ENCODE peak calls at places on chromosomes 1 and 21, in nine cellular contexts. One of them, this sample, is unnamed.

GRCh38 chr1:30229557-30229956 is 493.8 kb downstream of the MATN1 start:
- DNase-seq in substantia nigra: no peak
- DNase-seq in mesendoderm: no peak
- DNase-seq in Peyer's patch: no peak
- DNase-seq in lower lobe of right lung: no peak
- DNase-seq in OCI-LY7: no peak
- DNase-seq in GM23248: no peak
- DNase-seq in right cardiac atrium: no peak
- DNase-seq in thoracic aorta: no peak
- DNase-seq in this sample: no peak

GRCh38 chr1:51671527-51672325 is 54.8 kb downstream of the OSBPL9 start:
- DNase-seq in substantia nigra: no peak
- DNase-seq in OCI-LY7: no peak
- DNase-seq in thoracic aorta: no peak
- DNase-seq in lower lobe of right lung: no peak
- DNase-seq in GM23248: peak; percentile 36
- DNase-seq in right cardiac atrium: no peak
- DNase-seq in mesendoderm: peak; percentile 46
- DNase-seq in Peyer's patch: no peak
- DNase-seq in this sample: no peak

GRCh38 chr21:33994373-33994772 is 78.8 kb upstream of the ATP5PO start:
- DNase-seq in Peyer's patch: no peak
- DNase-seq in GM23248: no peak
- DNase-seq in right cardiac atrium: no peak
- DNase-seq in substantia nigra: no peak
- DNase-seq in lower lobe of right lung: no peak
- DNase-seq in OCI-LY7: no peak
- DNase-seq in thoracic aorta: no peak
- DNase-seq in mesendoderm: no peak
- DNase-seq in this sample: no peak

GRCh38 chr1:154962238-154962678 is 676 bp upstream of the PYGO2 start:
- DNase-seq in thoracic aorta: no peak
- DNase-seq in OCI-LY7: peak; percentile 65
- DNase-seq in substantia nigra: no peak
- DNase-seq in mesendoderm: peak; percentile 60
- DNase-seq in GM23248: peak; percentile 53
- DNase-seq in Peyer's patch: peak; percentile 71
- DNase-seq in right cardiac atrium: peak; percentile 72
- DNase-seq in lower lobe of right lung: peak; percentile 65
- DNase-seq in this sample: peak; percentile 60

GRCh38 chr1:72670902-72671301 is 388.6 kb upstream of the NEGR1 start:
- DNase-seq in Peyer's patch: no peak
- DNase-seq in GM23248: no peak
- DNase-seq in mesendoderm: peak; percentile 32
- DNase-seq in substantia nigra: no peak
- DNase-seq in right cardiac atrium: no peak
- DNase-seq in thoracic aorta: no peak
- DNase-seq in lower lobe of right lung: no peak
- DNase-seq in OCI-LY7: no peak
- DNase-seq in this sample: no peak

GRCh38 chr1:54407957-54408700 is 1.9 kb upstream of the SSBP3 start:
- DNase-seq in OCI-LY7: no peak
- DNase-seq in thoracic aorta: no peak
- DNase-seq in mesendoderm: peak; percentile 88
- DNase-seq in lower lobe of right lung: no peak
- DNase-seq in substantia nigra: no peak
- DNase-seq in right cardiac atrium: no peak
- DNase-seq in GM23248: peak; percentile 93
- DNase-seq in Peyer's patch: peak; percentile 55
- DNase-seq in this sample: peak; percentile 2

GRCh38 chr1:2468041-2468472 is 8.0 kb upstream of the PLCH2 start:
- DNase-seq in Peyer's patch: no peak
- DNase-seq in substantia nigra: no peak
- DNase-seq in lower lobe of right lung: no peak
- DNase-seq in thoracic aorta: no peak
- DNase-seq in mesendoderm: peak; percentile 65
- DNase-seq in GM23248: peak; percentile 51
- DNase-seq in right cardiac atrium: peak; percentile 78
- DNase-seq in OCI-LY7: peak; percentile 33
- DNase-seq in this sample: no peak

GRCh38 chr1:229342305-229342901 is 444 bp downstream of the CCSAP start:
- DNase-seq in right cardiac atrium: peak; percentile 94
- DNase-seq in mesendoderm: peak; percentile 83
- DNase-seq in Peyer's patch: peak; percentile 95
- DNase-seq in OCI-LY7: peak; percentile 90
- DNase-seq in substantia nigra: peak; percentile 91
- DNase-seq in thoracic aorta: peak; percentile 27
- DNase-seq in lower lobe of right lung: peak; percentile 92
- DNase-seq in GM23248: peak; percentile 87
- DNase-seq in this sample: peak; percentile 89

GRCh38 chr1:41678141-41678878 is 193.8 kb upstream of the EDN2 start:
- DNase-seq in Peyer's patch: peak; percentile 52
- DNase-seq in thoracic aorta: no peak
- DNase-seq in substantia nigra: no peak
- DNase-seq in lower lobe of right lung: no peak
- DNase-seq in GM23248: peak; percentile 63
- DNase-seq in right cardiac atrium: peak; percentile 89
- DNase-seq in mesendoderm: peak; percentile 29
- DNase-seq in OCI-LY7: no peak
- DNase-seq in this sample: no peak

GRCh38 chr21:41029573-41029972 is 138.4 kb upstream of the BACE2 start:
- DNase-seq in thoracic aorta: no peak
- DNase-seq in Peyer's patch: no peak
- DNase-seq in mesendoderm: no peak
- DNase-seq in right cardiac atrium: no peak
- DNase-seq in GM23248: no peak
- DNase-seq in lower lobe of right lung: no peak
- DNase-seq in substantia nigra: no peak
- DNase-seq in OCI-LY7: no peak
- DNase-seq in this sample: no peak

GRCh38 chr1:38558476-38559179 is 300.9 kb downstream of the RRAGC start:
- DNase-seq in thoracic aorta: no peak
- DNase-seq in substantia nigra: no peak
- DNase-seq in mesendoderm: peak; percentile 82
- DNase-seq in OCI-LY7: no peak
- DNase-seq in right cardiac atrium: no peak
- DNase-seq in lower lobe of right lung: no peak
- DNase-seq in GM23248: no peak
- DNase-seq in Peyer's patch: peak; percentile 48
- DNase-seq in this sample: no peak

GRCh38 chr1:229434005-229434640 is at the start of gene ACTA1:
- DNase-seq in mesendoderm: peak; percentile 87
- DNase-seq in right cardiac atrium: no peak
- DNase-seq in GM23248: no peak
- DNase-seq in OCI-LY7: no peak
- DNase-seq in thoracic aorta: no peak
- DNase-seq in substantia nigra: no peak
- DNase-seq in lower lobe of right lung: no peak
- DNase-seq in Peyer's patch: no peak
- DNase-seq in this sample: no peak

GRCh38 chr1:150005606-150006005 is 4.9 kb downstream of the OTUD7B start:
- DNase-seq in mesendoderm: no peak
- DNase-seq in thoracic aorta: no peak
- DNase-seq in substantia nigra: no peak
- DNase-seq in OCI-LY7: no peak
- DNase-seq in lower lobe of right lung: no peak
- DNase-seq in right cardiac atrium: no peak
- DNase-seq in Peyer's patch: no peak
- DNase-seq in GM23248: no peak
- DNase-seq in this sample: no peak

GRCh38 chr1:86380257-86380861 is 15.8 kb downstream of the ODF2L start:
- DNase-seq in right cardiac atrium: no peak
- DNase-seq in mesendoderm: peak; percentile 70
- DNase-seq in thoracic aorta: no peak
- DNase-seq in substantia nigra: no peak
- DNase-seq in Peyer's patch: no peak
- DNase-seq in OCI-LY7: peak; percentile 69
- DNase-seq in lower lobe of right lung: no peak
- DNase-seq in GM23248: peak; percentile 75
- DNase-seq in this sample: no peak

GRCh38 chr1:51255331-51255730 is 19.3 kb downstream of the RNF11 start:
- DNase-seq in lower lobe of right lung: no peak
- DNase-seq in Peyer's patch: no peak
- DNase-seq in OCI-LY7: no peak
- DNase-seq in right cardiac atrium: no peak
- DNase-seq in thoracic aorta: no peak
- DNase-seq in GM23248: no peak
- DNase-seq in mesendoderm: no peak
- DNase-seq in substantia nigra: no peak
- DNase-seq in this sample: no peak

GRCh38 chr1:113747376-113747775 is 11.9 kb downstream of the PHTF1 start:
- DNase-seq in right cardiac atrium: no peak
- DNase-seq in Peyer's patch: no peak
- DNase-seq in OCI-LY7: no peak
- DNase-seq in lower lobe of right lung: no peak
- DNase-seq in substantia nigra: no peak
- DNase-seq in GM23248: peak; percentile 72
- DNase-seq in thoracic aorta: no peak
- DNase-seq in mesendoderm: no peak
- DNase-seq in this sample: no peak
- H3K27ac ChIP-seq in right cardiac atrium: no peak overlapping the region
- H3K27ac ChIP-seq in Peyer's patch: no peak overlapping the region
- H3K27ac ChIP-seq in OCI-LY7: no peak overlapping the region
- H3K27ac ChIP-seq in lower lobe of right lung: no peak overlapping the region
- H3K27ac ChIP-seq in substantia nigra: no peak overlapping the region
- H3K27ac ChIP-seq in GM23248: peak overlapping the region; percentile 62
- H3K27ac ChIP-seq in thoracic aorta: no peak overlapping the region
- H3K27ac ChIP-seq in mesendoderm: no peak overlapping the region
- H3K27ac ChIP-seq in this sample: no peak overlapping the region

GRCh38 chr1:158150512-158150911 is 30.2 kb upstream of the CD1D start:
- DNase-seq in GM23248: no peak
- DNase-seq in Peyer's patch: no peak
- DNase-seq in right cardiac atrium: no peak
- DNase-seq in substantia nigra: no peak
- DNase-seq in thoracic aorta: no peak
- DNase-seq in mesendoderm: no peak
- DNase-seq in OCI-LY7: peak; percentile 18
- DNase-seq in lower lobe of right lung: no peak
- DNase-seq in this sample: no peak
- H3K27ac ChIP-seq in GM23248: no peak overlapping the region
- H3K27ac ChIP-seq in Peyer's patch: peak overlapping the region; percentile 71
- H3K27ac ChIP-seq in right cardiac atrium: no peak overlapping the region
- H3K27ac ChIP-seq in substantia nigra: no peak overlapping the region
- H3K27ac ChIP-seq in thoracic aorta: no peak overlapping the region
- H3K27ac ChIP-seq in mesendoderm: no peak overlapping the region
- H3K27ac ChIP-seq in OCI-LY7: no peak overlapping the region
- H3K27ac ChIP-seq in lower lobe of right lung: peak overlapping the region; percentile 56
- H3K27ac ChIP-seq in this sample: no peak overlapping the region

DNA sequence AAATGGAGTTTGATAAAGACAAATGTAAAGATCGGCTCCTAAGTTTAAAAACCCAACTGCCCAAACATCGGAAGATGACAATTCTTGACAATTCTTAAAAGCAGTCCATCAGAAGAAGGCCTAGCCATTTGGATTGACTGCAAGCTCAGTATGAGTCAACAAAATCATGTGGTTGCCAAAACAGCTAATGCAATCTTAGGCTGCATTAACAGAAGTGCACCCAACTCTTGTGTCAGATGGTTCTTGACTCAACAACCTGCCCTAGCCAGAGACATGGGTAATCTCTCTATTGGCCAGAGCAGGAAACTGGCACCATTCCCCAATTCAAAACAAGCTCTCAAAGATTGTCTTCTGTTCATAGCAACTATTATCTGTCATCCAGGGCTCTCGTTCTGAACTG is 9.9 kb upstream of the NCF2 start:
- DNase-seq in OCI-LY7: no peak
- DNase-seq in right cardiac atrium: no peak
- DNase-seq in thoracic aorta: no peak
- DNase-seq in substantia nigra: no peak
- DNase-seq in GM23248: peak; percentile 93
- DNase-seq in mesendoderm: no peak
- DNase-seq in Peyer's patch: no peak
- DNase-seq in lower lobe of right lung: no peak
- DNase-seq in this sample: no peak
- H3K27ac ChIP-seq in OCI-LY7: no peak overlapping the region
- H3K27ac ChIP-seq in right cardiac atrium: no peak overlapping the region
- H3K27ac ChIP-seq in thoracic aorta: no peak overlapping the region
- H3K27ac ChIP-seq in substantia nigra: no peak overlapping the region
- H3K27ac ChIP-seq in GM23248: peak overlapping the region; percentile 66
- H3K27ac ChIP-seq in mesendoderm: no peak overlapping the region
- H3K27ac ChIP-seq in Peyer's patch: no peak overlapping the region
- H3K27ac ChIP-seq in lower lobe of right lung: peak overlapping the region; percentile 18
- H3K27ac ChIP-seq in this sample: no peak overlapping the region

GRCh38 chr1:8456306-8456912 is 138.5 kb downstream of the SLC45A1 start:
- DNase-seq in GM23248: peak; percentile 93
- DNase-seq in mesendoderm: no peak
- DNase-seq in Peyer's patch: no peak
- DNase-seq in lower lobe of right lung: no peak
- DNase-seq in right cardiac atrium: no peak
- DNase-seq in substantia nigra: no peak
- DNase-seq in thoracic aorta: no peak
- DNase-seq in OCI-LY7: no peak
- DNase-seq in this sample: no peak

GRCh38 chr1:8456991-8457390 is 139.1 kb downstream of the SLC45A1 start:
- DNase-seq in right cardiac atrium: no peak
- DNase-seq in mesendoderm: no peak
- DNase-seq in OCI-LY7: no peak
- DNase-seq in Peyer's patch: no peak
- DNase-seq in GM23248: no peak
- DNase-seq in lower lobe of right lung: no peak
- DNase-seq in thoracic aorta: no peak
- DNase-seq in substantia nigra: no peak
- DNase-seq in this sample: no peak

GRCh38 chr1:8457771-8458409 is 140.0 kb downstream of the SLC45A1 start:
- DNase-seq in right cardiac atrium: no peak
- DNase-seq in mesendoderm: no peak
- DNase-seq in thoracic aorta: no peak
- DNase-seq in OCI-LY7: peak; percentile 52
- DNase-seq in Peyer's patch: no peak
- DNase-seq in lower lobe of right lung: no peak
- DNase-seq in substantia nigra: no peak
- DNase-seq in GM23248: no peak
- DNase-seq in this sample: no peak

GRCh38 chr1:8458607-8459006 is 140.7 kb downstream of the SLC45A1 start:
- DNase-seq in GM23248: no peak
- DNase-seq in OCI-LY7: peak; percentile 34
- DNase-seq in Peyer's patch: no peak
- DNase-seq in mesendoderm: no peak
- DNase-seq in substantia nigra: no peak
- DNase-seq in thoracic aorta: no peak
- DNase-seq in lower lobe of right lung: no peak
- DNase-seq in right cardiac atrium: no peak
- DNase-seq in this sample: no peak

DNA sequence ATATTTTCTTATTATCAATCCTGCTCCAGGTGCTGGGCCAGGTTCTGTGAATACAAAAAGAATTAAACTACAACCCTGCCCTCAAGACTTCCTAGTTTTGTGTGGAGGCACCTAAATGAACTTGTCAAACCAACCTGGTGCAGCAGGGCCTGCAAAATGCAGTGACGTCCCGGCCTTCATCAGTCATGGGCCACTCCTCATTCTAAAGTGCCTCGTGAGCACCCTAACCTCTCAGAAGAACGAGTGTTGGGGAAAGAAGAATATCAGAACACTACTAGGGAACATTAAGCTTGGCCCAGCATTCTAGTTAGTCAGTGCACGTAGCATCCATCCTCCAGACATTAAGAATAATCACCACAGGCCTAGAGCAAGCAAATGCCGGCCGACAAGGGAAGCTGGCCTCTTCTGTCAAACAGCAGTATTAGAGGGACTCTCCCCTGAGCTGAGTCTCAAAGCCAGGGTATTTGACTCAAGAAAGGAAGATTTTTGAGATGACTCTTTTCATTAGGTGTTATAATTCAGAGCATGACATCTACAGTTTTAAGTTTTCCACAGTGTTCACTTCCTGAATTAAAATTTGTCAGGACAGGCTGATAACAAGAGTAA is 137.9 kb downstream of the SLC45A1 start:
- DNase-seq in thoracic aorta: no peak
- DNase-seq in mesendoderm: no peak
- DNase-seq in OCI-LY7: no peak
- DNase-seq in substantia nigra: no peak
- DNase-seq in Peyer's patch: no peak
- DNase-seq in right cardiac atrium: no peak
- DNase-seq in lower lobe of right lung: peak; percentile 58
- DNase-seq in GM23248: peak; percentile 56
- DNase-seq in this sample: no peak
- H3K27ac ChIP-seq in thoracic aorta: peak overlapping the region; percentile 64
- H3K27ac ChIP-seq in mesendoderm: no peak overlapping the region
- H3K27ac ChIP-seq in OCI-LY7: no peak overlapping the region
- H3K27ac ChIP-seq in substantia nigra: peak overlapping the region; percentile 4
- H3K27ac ChIP-seq in Peyer's patch: peak overlapping the region; percentile 15
- H3K27ac ChIP-seq in right cardiac atrium: peak overlapping the region; percentile 63
- H3K27ac ChIP-seq in lower lobe of right lung: peak overlapping the region; percentile 63
- H3K27ac ChIP-seq in GM23248: peak overlapping the region; percentile 68
- H3K27ac ChIP-seq in this sample: peak overlapping the region; percentile 38

This sample was measured in caudate nucleus.